ENCODE peak calls at places on chromosomes 13 and 19, in six cellular contexts. V, A, X, I, M and O are unnamed samples.

GRCh38 chr19:4988770-4989251 is 19.9 kb downstream of the KDM4B start:
- DNase-seq in V (no peak), A (peak; percentile 39), X (peak; percentile 75), I (peak; percentile 97), M (no peak), O (peak; percentile 90)

GRCh38 chr13:112974676-112975075 is 5.7 kb downstream of the MCF2L start:
- DNase-seq in V (no peak), A (no peak), X (no peak), I (peak; percentile 21), M (no peak), O (no peak)

GRCh38 chr13:38167164-38167822 is 182.4 kb upstream of the UFM1 start:
- DNase-seq in V (no peak), A (no peak), X (no peak), I (no peak), M (no peak), O (no peak)

GRCh38 chr13:84607614-84608013 is 725.3 kb upstream of the SLITRK1 start:
- DNase-seq in V (peak; percentile 21), A (no peak), X (peak; percentile 76), I (peak; percentile 82), M (no peak), O (no peak)

GRCh38 chr19:3275068-3275582 is 50.7 kb downstream of the CELF5 start:
- DNase-seq in V (no peak), A (no peak), X (no peak), I (no peak), M (no peak), O (no peak)

GRCh38 chr13:29964181-29964845 is 113.9 kb upstream of the UBL3 start:
- DNase-seq in V (no peak), A (no peak), X (no peak), I (no peak), M (no peak), O (no peak)

GRCh38 chr13:64453831-64454230 is 2776.3 kb downstream of the PCDH9 start:
- DNase-seq in V (no peak), A (no peak), X (no peak), I (no peak), M (no peak), O (no peak)

GRCh38 chr19:41997121-41997850 is 3.3 kb upstream of the ATP1A3 start:
- DNase-seq in V (no peak), A (no peak), X (peak; percentile 27), I (peak; percentile 75), M (no peak), O (no peak)

GRCh38 chr13:113635048-113635420 is 23.0 kb downstream of the ATP4B start:
- DNase-seq in V (no peak), A (no peak), X (no peak), I (no peak), M (peak; percentile 34), O (no peak)

GRCh38 chr13:76790519-76791289 is 95.5 kb downstream of the KCTD12 start:
- DNase-seq in V (no peak), A (no peak), X (no peak), I (peak; percentile 24), M (no peak), O (no peak)

GRCh38 chr19:10805075-10805757 is 30.8 kb downstream of the TMED1 start:
- DNase-seq in V (no peak), A (no peak), X (no peak), I (no peak), M (no peak), O (no peak)

GRCh38 chr19:1238373-1239303 is 833 bp upstream of the CBARP start:
- DNase-seq in V (no peak), A (no peak), X (no peak), I (no peak), M (no peak), O (no peak)

GRCh38 chr19:821228-821975 is at the start of gene PLPPR3:
- DNase-seq in V (no peak), A (no peak), X (no peak), I (no peak), M (no peak), O (no peak)

GRCh38 chr13:70042193-70042592 is 65.4 kb upstream of the ATXN8OS start:
- DNase-seq in V (no peak), A (no peak), X (no peak), I (no peak), M (no peak), O (no peak)

GRCh38 chr19:51359294-51359693 is 6.9 kb downstream of the ETFB start:
- DNase-seq in V (no peak), A (no peak), X (peak; percentile 92), I (peak; percentile 96), M (no peak), O (no peak)

GRCh38 chr13:99360696-99361095 is 53.5 kb upstream of the GPR183 start:
- DNase-seq in V (no peak), A (peak; percentile 7), X (no peak), I (no peak), M (no peak), O (no peak)

GRCh38 chr13:38635030-38635429 is 51.8 kb upstream of the FREM2 start:
- DNase-seq in V (no peak), A (no peak), X (no peak), I (no peak), M (no peak), O (no peak)

GRCh38 chr19:41325947-41326706 is 16.2 kb downstream of the CCDC97 start:
- DNase-seq in V (peak; percentile 31), A (no peak), X (peak; percentile 40), I (peak; percentile 81), M (no peak), O (no peak)

GRCh38 chr19:3549816-3550215 is 7.6 kb downstream of the MFSD12 start:
- DNase-seq in V (no peak), A (no peak), X (no peak), I (no peak), M (no peak), O (no peak)

GRCh38 chr19:10554760-10555612 is 10.8 kb downstream of the KRI1 start:
- DNase-seq in V (no peak), A (no peak), X (no peak), I (no peak), M (no peak), O (no peak)

GRCh38 chr19:4693078-4693350 is 22.9 kb upstream of the MYDGF start:
- DNase-seq in V (no peak), A (no peak), X (no peak), I (no peak), M (no peak), O (no peak)

GRCh38 chr19:3285647-3286176 is 61.3 kb downstream of the CELF5 start:
- DNase-seq in V (no peak), A (no peak), X (peak; percentile 35), I (no peak), M (no peak), O (no peak)

GRCh38 chr19:47447470-47448359 is 24.0 kb downstream of the SLC8A2 start:
- DNase-seq in V (no peak), A (peak; percentile 30), X (peak; percentile 31), I (peak; percentile 73), M (peak; percentile 97), O (no peak)

GRCh38 chr13:53694814-53695533 is 666.4 kb downstream of the OLFM4 start:
- DNase-seq in V (no peak), A (no peak), X (no peak), I (no peak), M (no peak), O (no peak)

GRCh38 chr13:105538346-105538745 is 997.1 kb downstream of the EFNB2 start:
- DNase-seq in V (no peak), A (no peak), X (no peak), I (no peak), M (no peak), O (no peak)

GRCh38 chr13:63107163-63107935 is 1691.7 kb upstream of the PCDH20 start:
- DNase-seq in V (no peak), A (no peak), X (peak; percentile 35), I (no peak), M (no peak), O (no peak)

DNA sequence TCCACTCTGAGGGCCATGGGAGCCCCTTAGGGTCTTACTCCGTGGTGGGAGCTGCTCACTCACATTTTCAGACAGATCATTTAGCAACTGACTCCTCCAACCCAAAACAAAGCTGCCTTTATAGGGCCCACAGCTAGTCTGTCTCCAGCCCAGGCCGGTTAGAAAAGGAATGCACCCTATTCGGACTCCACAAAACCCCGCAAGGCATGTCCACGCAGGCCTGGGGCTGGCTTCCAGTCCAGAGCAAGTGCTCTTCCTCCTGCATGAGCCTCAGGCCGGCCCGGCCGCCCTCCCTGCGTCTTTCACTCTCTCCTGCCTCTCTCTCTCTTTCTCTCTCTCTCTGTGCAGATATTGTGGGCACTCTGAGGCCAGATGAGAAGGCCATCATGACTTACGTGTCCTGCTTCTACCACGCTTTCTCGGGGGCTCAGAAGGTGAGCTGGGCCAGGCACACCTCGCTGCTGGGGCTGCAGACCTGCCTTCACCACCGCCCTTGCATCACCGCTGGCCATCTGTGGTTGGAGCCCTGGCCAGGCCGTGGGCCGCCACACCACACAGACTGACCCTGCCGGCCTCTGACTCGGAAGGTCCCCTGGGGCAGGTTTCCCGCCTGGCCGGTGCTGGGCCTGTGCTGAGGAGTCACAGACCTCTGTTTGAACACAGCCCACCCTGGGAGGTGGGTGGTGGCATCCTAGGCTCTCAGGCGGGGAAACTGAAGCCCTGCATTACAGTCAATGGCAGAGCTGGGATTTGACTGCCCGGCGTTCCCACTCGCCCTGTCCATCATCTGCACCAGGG is 33.1 kb downstream of the CAPN12 start:
- DNase-seq in V (no peak), A (no peak), X (no peak), I (peak; percentile 38), M (no peak), O (no peak)
- H3K4me1 ChIP-seq in V (peaks cover 100% of the 10 kb centered on the region), A (peaks cover 2% of the 10 kb centered on the region), X (peaks cover 53% of the 10 kb centered on the region), I (peaks cover 7% of the 10 kb centered on the region), M (no peaks in the 10 kb centered on the region), O (peaks cover 91% of the 10 kb centered on the region)

DNA sequence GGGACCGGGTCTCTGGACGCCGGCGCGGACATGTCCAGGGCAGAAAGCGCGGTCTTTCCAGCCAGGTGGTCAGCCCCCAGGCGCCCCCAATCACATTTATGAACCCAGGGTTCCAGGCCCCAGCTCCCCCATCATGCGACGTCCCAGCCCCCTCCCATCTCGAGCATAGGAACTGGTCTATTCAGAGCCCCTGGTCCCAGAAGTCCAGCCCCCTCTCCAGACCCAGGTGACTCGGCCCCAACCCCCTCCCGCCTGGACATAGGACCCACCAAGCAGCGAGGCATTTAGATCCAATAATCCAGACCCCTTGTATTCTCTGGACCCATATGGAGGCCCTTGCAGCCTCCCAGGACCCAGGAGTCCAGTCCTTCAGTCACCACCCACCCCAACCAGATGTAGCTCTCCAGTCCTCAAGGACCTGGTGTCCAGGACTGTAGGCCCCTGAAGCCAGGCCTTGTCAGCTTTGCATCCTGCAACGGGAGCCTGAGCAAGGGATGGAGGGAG is 501 bp downstream of the APLP1 start:
- DNase-seq in V (no peak), A (no peak), X (no peak), I (no peak), M (no peak), O (no peak)
- H3K9me3 ChIP-seq in V (no peaks in the 10 kb centered on the region), A (no peaks in the 10 kb centered on the region), X (no peaks in the 10 kb centered on the region), I (no peaks in the 10 kb centered on the region), M (no peaks in the 10 kb centered on the region), O (no peaks in the 10 kb centered on the region)

DNA sequence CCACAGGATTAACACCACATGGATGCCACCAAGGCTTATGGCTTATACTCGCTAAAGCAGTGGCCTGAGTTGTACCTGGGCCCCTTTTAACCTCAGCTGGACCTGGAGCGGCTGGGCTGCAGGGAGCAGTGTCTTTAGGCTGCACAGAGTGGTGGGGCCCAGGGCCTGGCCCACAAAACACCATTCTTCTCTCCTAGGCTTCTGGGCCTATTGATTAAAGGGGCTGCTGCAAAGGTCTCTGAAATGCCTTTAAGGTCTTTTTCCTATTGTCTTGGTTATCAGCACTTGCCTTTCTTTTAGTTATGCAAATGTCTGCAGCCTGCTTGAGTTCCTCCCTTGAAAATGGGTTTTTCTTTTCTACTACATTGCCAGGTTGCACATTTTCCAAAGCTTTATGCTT is 973.9 kb upstream of the PRR20A start:
- DNase-seq in V (no peak), A (no peak), X (no peak), I (no peak), M (no peak), O (no peak)
- H3K27ac ChIP-seq in V (no peak overlapping the region), A (no peak overlapping the region), X (no peak overlapping the region), I (no peak overlapping the region), M (no peak overlapping the region), O (no peak overlapping the region)

GRCh38 chr19:50358483-50359431 is 6.7 kb downstream of the NAPSA start:
- DNase-seq in V (no peak), A (peak; percentile 57), X (peak; percentile 51), I (peak; percentile 17), M (no peak), O (peak; percentile 77)
- H3K4me1 ChIP-seq in V (no peaks in the 10 kb centered on the region), A (no peaks in the 10 kb centered on the region), X (no peaks in the 10 kb centered on the region), I (no peaks in the 10 kb centered on the region), M (no peaks in the 10 kb centered on the region), O (no peaks in the 10 kb centered on the region)